ENCODE peak calls at places on chromosomes 12 and 14, in four cellular contexts. O is DMS153; D is DMS79 treated with DMSO at 0.1 percent for 48 hours; R is naive thymus-derived CD8-positive, alpha-beta T cell. N is an unnamed sample.

GRCh38 chr12:79558924-79559469 is 131.8 kb downstream of the PAWR start:
- DNase-seq in O (no peak), D (no peak), R (no peak), N (no peak)

GRCh38 chr12:42705863-42706262 is 116.3 kb upstream of the PRICKLE1 start:
- DNase-seq in O (no peak), D (no peak), R (no peak), N (no peak)

GRCh38 chr12:11731042-11731357 is 81.5 kb downstream of the ETV6 start:
- DNase-seq in O (no peak), D (no peak), R (no peak), N (no peak)

GRCh38 chr12:132342322-132342721 is 12.9 kb upstream of the GALNT9 start:
- DNase-seq in O (peak), D (no peak), R (no peak), N (peak)

GRCh38 chr14:99128185-99128584 is 143.8 kb downstream of the BCL11B start:
- DNase-seq in O (no peak), D (no peak), R (no peak), N (no peak)

GRCh38 chr12:7868391-7868790 is 4.3 kb downstream of the SLC2A14 start:
- DNase-seq in O (no peak), D (no peak), R (no peak), N (no peak)

GRCh38 chr14:52078093-52078492 is 9.2 kb upstream of the NID2 start:
- DNase-seq in O (no peak), D (no peak), R (no peak), N (no peak)

GRCh38 chr14:65117795-65118746 is 15.8 kb upstream of the MAX start:
- DNase-seq in O (no peak), D (peak), R (no peak), N (no peak)

GRCh38 chr12:93380480-93381121 is 2.9 kb downstream of the NUDT4 start:
- DNase-seq in O (peak), D (peak), R (no peak), N (no peak)

GRCh38 chr14:57866199-57866755 is 385 bp upstream of the SLC35F4 start:
- DNase-seq in O (no peak), D (peak), R (no peak), N (no peak)

GRCh38 chr12:52947738-52948423 is 1.0 kb upstream of the KRT18 start:
- DNase-seq in O (no peak), D (no peak), R (no peak), N (peak)

GRCh38 chr12:121702944-121703343 is 9.6 kb upstream of the TMEM120B start:
- DNase-seq in O (no peak), D (no peak), R (no peak), N (no peak)

GRCh38 chr14:73463411-73463810 is 5.1 kb upstream of the NUMB start:
- DNase-seq in O (no peak), D (no peak), R (no peak), N (no peak)

GRCh38 chr12:80293759-80294158 is 150.3 kb upstream of the PTPRQ start:
- DNase-seq in O (no peak), D (no peak), R (no peak), N (no peak)

GRCh38 chr12:89117448-89118034 is 234.8 kb downstream of the DUSP6 start:
- DNase-seq in O (peak), D (peak), R (no peak), N (no peak)

GRCh38 chr12:124814741-124815613 is 48.7 kb downstream of the SCARB1 start:
- DNase-seq in O (peak), D (no peak), R (no peak), N (no peak)

GRCh38 chr12:119176267-119177055 is 2.3 kb upstream of the HSPB8 start:
- DNase-seq in O (peak), D (peak), R (no peak), N (no peak)